ENCODE peak calls at places on chromosomes 1 and 21, in five cellular contexts. One of them, this sample, is unnamed.

GRCh38 chr1:226411619-226412018 is 3.7 kb upstream of the PARP1 start:
- DNase-seq in tibial artery: no peak
- DNase-seq in HT1080: no peak
- DNase-seq in NCI-H146: no peak
- DNase-seq in HFF-Myc: no peak
- DNase-seq in this sample: no peak

GRCh38 chr1:206691604-206692003 is 6.9 kb downstream of the MAPKAPK2 start:
- DNase-seq in NCI-H146: no peak
- DNase-seq in tibial artery: no peak
- DNase-seq in HT1080: no peak
- DNase-seq in HFF-Myc: no peak
- DNase-seq in this sample: no peak

GRCh38 chr1:157551694-157552693 is at the start of gene FCRL5:
- DNase-seq in HT1080: no peak
- DNase-seq in NCI-H146: no peak
- DNase-seq in HFF-Myc: no peak
- DNase-seq in tibial artery: no peak
- DNase-seq in this sample: no peak

GRCh38 chr1:99173900-99174299 is 90.4 kb upstream of the PLPPR4 start:
- DNase-seq in HT1080: no peak
- DNase-seq in HFF-Myc: no peak
- DNase-seq in NCI-H146: no peak
- DNase-seq in tibial artery: no peak
- DNase-seq in this sample: no peak

GRCh38 chr1:246350745-246351144 is 156.3 kb downstream of the SMYD3 start:
- DNase-seq in HFF-Myc: no peak
- DNase-seq in NCI-H146: no peak
- DNase-seq in tibial artery: no peak
- DNase-seq in HT1080: no peak
- DNase-seq in this sample: no peak

GRCh38 chr1:32900371-32900955 is 726 bp downstream of the TMEM54 start:
- DNase-seq in NCI-H146: no peak
- DNase-seq in tibial artery: no peak
- DNase-seq in HFF-Myc: no peak
- DNase-seq in HT1080: no peak
- DNase-seq in this sample: no peak

GRCh38 chr1:153649137-153649866 is 9.2 kb upstream of the SNAPIN start:
- DNase-seq in NCI-H146: no peak
- DNase-seq in HT1080: no peak
- DNase-seq in HFF-Myc: no peak
- DNase-seq in tibial artery: no peak
- DNase-seq in this sample: no peak

GRCh38 chr21:21845901-21846396 is 847.7 kb downstream of the NCAM2 start:
- DNase-seq in NCI-H146: no peak
- DNase-seq in HT1080: no peak
- DNase-seq in HFF-Myc: no peak
- DNase-seq in tibial artery: no peak
- DNase-seq in this sample: no peak

GRCh38 chr1:231162300-231162969 is 577 bp downstream of the TRIM67 start:
- DNase-seq in HFF-Myc: no peak
- DNase-seq in NCI-H146: peak; percentile 76
- DNase-seq in HT1080: peak; percentile 26
- DNase-seq in tibial artery: no peak
- DNase-seq in this sample: no peak

GRCh38 chr21:45030637-45031218 is 43.7 kb upstream of the ADARB1 start:
- DNase-seq in HT1080: no peak
- DNase-seq in NCI-H146: no peak
- DNase-seq in tibial artery: peak; percentile 53
- DNase-seq in HFF-Myc: no peak
- DNase-seq in this sample: no peak

GRCh38 chr1:170204121-170204520 is 58.4 kb downstream of the NTMT2 start:
- DNase-seq in HT1080: no peak
- DNase-seq in HFF-Myc: no peak
- DNase-seq in NCI-H146: no peak
- DNase-seq in tibial artery: no peak
- DNase-seq in this sample: no peak

GRCh38 chr1:164440222-164440621 is 118.8 kb upstream of the PBX1 start:
- DNase-seq in NCI-H146: peak; percentile 9
- DNase-seq in HFF-Myc: no peak
- DNase-seq in tibial artery: no peak
- DNase-seq in HT1080: no peak
- DNase-seq in this sample: peak; percentile 9

GRCh38 chr1:93638981-93639380 is 42.7 kb downstream of the BCAR3 start:
- DNase-seq in tibial artery: no peak
- DNase-seq in HT1080: no peak
- DNase-seq in HFF-Myc: no peak
- DNase-seq in NCI-H146: peak; percentile 24
- DNase-seq in this sample: no peak

GRCh38 chr1:205041998-205042910 is 758 bp upstream of the CNTN2 start:
- DNase-seq in NCI-H146: no peak
- DNase-seq in HFF-Myc: no peak
- DNase-seq in HT1080: no peak
- DNase-seq in tibial artery: no peak
- DNase-seq in this sample: no peak

GRCh38 chr1:94068831-94069648 is 51.9 kb downstream of the ABCA4 start:
- DNase-seq in HFF-Myc: no peak
- DNase-seq in tibial artery: no peak
- DNase-seq in HT1080: no peak
- DNase-seq in NCI-H146: peak; percentile 59
- DNase-seq in this sample: peak; percentile 78

GRCh38 chr1:46647611-46648010 is 20.6 kb downstream of the ATPAF1 start:
- DNase-seq in HFF-Myc: no peak
- DNase-seq in tibial artery: no peak
- DNase-seq in HT1080: no peak
- DNase-seq in NCI-H146: no peak
- DNase-seq in this sample: no peak

GRCh38 chr21:41689289-41689583 is 77.6 kb downstream of the RIPK4 start:
- DNase-seq in NCI-H146: no peak
- DNase-seq in HFF-Myc: no peak
- DNase-seq in tibial artery: no peak
- DNase-seq in HT1080: no peak
- DNase-seq in this sample: no peak